ENCODE peak calls at places on chromosome 3, in eight cellular contexts. One of them, this sample, is unnamed.

GRCh38 chr3:98766924-98767323 is 3.8 kb downstream of the ST3GAL6 start:
- DNase-seq in colonic mucosa: no peak
- DNase-seq in fibroblast of lung: no peak
- DNase-seq in PC-3: no peak
- DNase-seq in ovary: no peak
- DNase-seq in IMR-90: no peak
- DNase-seq in sigmoid colon: no peak
- DNase-seq in SK-N-SH: no peak
- DNase-seq in this sample: no peak

GRCh38 chr3:36763850-36764703 is at the start of gene DCLK3:
- DNase-seq in ovary: no peak
- DNase-seq in fibroblast of lung: no peak
- DNase-seq in PC-3: no peak
- DNase-seq in sigmoid colon: no peak
- DNase-seq in colonic mucosa: no peak
- DNase-seq in IMR-90: no peak
- DNase-seq in SK-N-SH: peak
- DNase-seq in this sample: peak

GRCh38 chr3:69090021-69090420 is 5.3 kb downstream of the ARL6IP5 start:
- DNase-seq in fibroblast of lung: peak
- DNase-seq in SK-N-SH: no peak
- DNase-seq in IMR-90: peak
- DNase-seq in PC-3: peak
- DNase-seq in colonic mucosa: no peak
- DNase-seq in sigmoid colon: no peak
- DNase-seq in ovary: no peak
- DNase-seq in this sample: no peak

GRCh38 chr3:127417709-127418559 is 130.1 kb upstream of the PRR20G start:
- DNase-seq in ovary: no peak
- DNase-seq in fibroblast of lung: no peak
- DNase-seq in sigmoid colon: no peak
- DNase-seq in SK-N-SH: no peak
- DNase-seq in PC-3: no peak
- DNase-seq in IMR-90: no peak
- DNase-seq in colonic mucosa: peak
- DNase-seq in this sample: no peak

GRCh38 chr3:29140706-29141105 is 140.2 kb upstream of the RBMS3 start:
- DNase-seq in fibroblast of lung: peak
- DNase-seq in PC-3: no peak
- DNase-seq in colonic mucosa: no peak
- DNase-seq in sigmoid colon: no peak
- DNase-seq in SK-N-SH: no peak
- DNase-seq in ovary: peak
- DNase-seq in IMR-90: peak
- DNase-seq in this sample: no peak

GRCh38 chr3:25454411-25454927 is 26.4 kb downstream of the RARB start:
- DNase-seq in sigmoid colon: no peak
- DNase-seq in fibroblast of lung: no peak
- DNase-seq in IMR-90: no peak
- DNase-seq in colonic mucosa: no peak
- DNase-seq in PC-3: peak
- DNase-seq in ovary: no peak
- DNase-seq in SK-N-SH: no peak
- DNase-seq in this sample: no peak

GRCh38 chr3:127849368-127849767 is 27.1 kb upstream of the MGLL start:
- DNase-seq in ovary: no peak
- DNase-seq in PC-3: no peak
- DNase-seq in IMR-90: no peak
- DNase-seq in fibroblast of lung: no peak
- DNase-seq in colonic mucosa: no peak
- DNase-seq in SK-N-SH: no peak
- DNase-seq in sigmoid colon: no peak
- DNase-seq in this sample: no peak

GRCh38 chr3:9226326-9226725 is 23.1 kb downstream of the SRGAP3 start:
- DNase-seq in PC-3: peak
- DNase-seq in SK-N-SH: no peak
- DNase-seq in IMR-90: peak
- DNase-seq in sigmoid colon: no peak
- DNase-seq in fibroblast of lung: peak
- DNase-seq in ovary: peak
- DNase-seq in colonic mucosa: no peak
- DNase-seq in this sample: no peak

GRCh38 chr3:8760506-8760905 is 8.9 kb downstream of the OXTR start:
- DNase-seq in SK-N-SH: no peak
- DNase-seq in ovary: no peak
- DNase-seq in colonic mucosa: no peak
- DNase-seq in sigmoid colon: no peak
- DNase-seq in fibroblast of lung: no peak
- DNase-seq in IMR-90: no peak
- DNase-seq in PC-3: no peak
- DNase-seq in this sample: no peak

GRCh38 chr3:138092023-138092422 is 23.4 kb downstream of the DZIP1L start:
- DNase-seq in ovary: no peak
- DNase-seq in colonic mucosa: no peak
- DNase-seq in IMR-90: peak
- DNase-seq in SK-N-SH: no peak
- DNase-seq in sigmoid colon: no peak
- DNase-seq in PC-3: peak
- DNase-seq in fibroblast of lung: peak
- DNase-seq in this sample: no peak

GRCh38 chr3:189530822-189531221 is 100.4 kb upstream of the TP63 start:
- DNase-seq in ovary: no peak
- DNase-seq in sigmoid colon: no peak
- DNase-seq in PC-3: peak
- DNase-seq in SK-N-SH: no peak
- DNase-seq in colonic mucosa: no peak
- DNase-seq in fibroblast of lung: no peak
- DNase-seq in IMR-90: no peak
- DNase-seq in this sample: no peak

GRCh38 chr3:150751781-150752263 is 11.1 kb downstream of the SIAH2 start:
- DNase-seq in ovary: no peak
- DNase-seq in sigmoid colon: no peak
- DNase-seq in IMR-90: no peak
- DNase-seq in fibroblast of lung: no peak
- DNase-seq in colonic mucosa: peak
- DNase-seq in SK-N-SH: no peak
- DNase-seq in PC-3: peak
- DNase-seq in this sample: peak

DNA sequence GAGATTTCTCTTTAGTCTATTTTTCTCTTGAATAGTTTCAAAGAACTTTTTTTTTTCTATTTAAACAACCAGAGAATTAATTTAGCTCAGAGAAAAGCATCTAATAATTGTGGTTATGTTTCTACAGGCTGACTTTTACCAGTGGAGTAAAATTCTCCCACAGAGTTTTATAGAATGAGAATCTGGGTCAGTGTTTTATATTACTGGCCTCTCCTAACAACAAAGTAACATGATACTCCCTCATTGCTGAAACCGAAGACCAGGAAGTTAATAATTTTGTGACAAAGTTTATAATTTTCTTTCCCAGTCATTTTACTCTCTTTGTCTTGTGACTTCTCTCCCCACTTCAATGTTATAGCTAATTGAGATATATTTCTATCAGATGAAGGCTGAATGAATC is 946.9 kb downstream of the EPHA3 start:
- DNase-seq in fibroblast of lung: peak
- DNase-seq in colonic mucosa: no peak
- DNase-seq in sigmoid colon: no peak
- DNase-seq in PC-3: no peak
- DNase-seq in ovary: no peak
- DNase-seq in SK-N-SH: no peak
- DNase-seq in IMR-90: no peak
- DNase-seq in this sample: no peak
- TF ChIP-seq CTCF in fibroblast of lung: no peak
- TF ChIP-seq CTCF in colonic mucosa: no peak
- TF ChIP-seq CTCF in sigmoid colon: no peak
- TF ChIP-seq CTCF in PC-3: no peak
- TF ChIP-seq CTCF in ovary: no peak
- TF ChIP-seq CTCF in SK-N-SH: no peak
- TF ChIP-seq CTCF in IMR-90: no peak
- TF ChIP-seq CTCF in this sample: no peak

GRCh38 chr3:14000556-14000955 is 120.7 kb upstream of the WNT7A start:
- DNase-seq in SK-N-SH: no peak
- DNase-seq in PC-3: peak
- DNase-seq in colonic mucosa: no peak
- DNase-seq in IMR-90: no peak
- DNase-seq in sigmoid colon: no peak
- DNase-seq in ovary: no peak
- DNase-seq in fibroblast of lung: no peak
- DNase-seq in this sample: no peak
- H3K27ac ChIP-seq in SK-N-SH: no peak
- H3K27ac ChIP-seq in PC-3: peak
- H3K27ac ChIP-seq in colonic mucosa: no peak
- H3K27ac ChIP-seq in IMR-90: no peak
- H3K27ac ChIP-seq in sigmoid colon: no peak
- H3K27ac ChIP-seq in ovary: no peak
- H3K27ac ChIP-seq in fibroblast of lung: no peak
- H3K27ac ChIP-seq in this sample: no peak

GRCh38 chr3:193704431-193704830 is 111.4 kb downstream of the OPA1 start:
- DNase-seq in fibroblast of lung: no peak
- DNase-seq in SK-N-SH: no peak
- DNase-seq in sigmoid colon: no peak
- DNase-seq in ovary: no peak
- DNase-seq in colonic mucosa: no peak
- DNase-seq in IMR-90: no peak
- DNase-seq in PC-3: no peak
- DNase-seq in this sample: no peak

GRCh38 chr3:193702967-193703366 is 110.0 kb downstream of the OPA1 start:
- DNase-seq in PC-3: no peak
- DNase-seq in ovary: no peak
- DNase-seq in fibroblast of lung: peak
- DNase-seq in SK-N-SH: no peak
- DNase-seq in colonic mucosa: no peak
- DNase-seq in IMR-90: peak
- DNase-seq in sigmoid colon: no peak
- DNase-seq in this sample: no peak

DNA sequence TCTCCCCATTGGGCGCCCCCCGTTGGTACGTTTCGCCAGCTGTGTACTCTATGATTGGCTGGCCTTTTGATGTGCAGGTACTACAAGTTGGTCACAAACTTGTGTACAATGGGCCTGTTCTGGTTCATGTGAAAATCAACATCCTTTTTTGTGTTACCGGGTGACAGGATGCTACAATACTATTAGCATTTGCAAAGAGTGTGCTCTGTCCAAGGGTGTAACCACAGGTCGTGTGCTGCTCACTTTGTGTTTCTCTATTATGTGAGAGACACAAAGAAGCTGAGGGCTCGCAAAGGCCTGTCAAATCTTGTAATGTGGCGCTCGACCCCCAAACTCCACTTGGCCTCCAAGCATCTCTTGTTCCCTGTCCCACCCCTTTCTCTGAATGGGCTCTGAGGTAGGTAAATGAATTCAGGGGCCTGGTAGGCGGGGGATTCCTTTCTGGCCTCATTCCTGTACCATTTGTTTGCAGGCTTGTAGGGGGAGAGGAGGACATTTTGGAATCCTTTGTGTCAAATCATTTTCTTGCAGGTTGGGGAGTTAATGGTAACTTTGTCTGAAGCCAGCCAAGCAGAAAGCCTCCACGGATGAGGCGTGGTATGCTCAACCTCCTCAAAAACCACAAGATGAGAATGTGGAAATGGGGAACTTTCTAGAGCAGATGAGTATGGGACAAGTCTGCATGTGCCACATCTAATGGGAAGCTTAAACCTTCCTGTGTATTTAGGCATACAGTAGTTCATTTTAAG is 109.1 kb downstream of the OPA1 start:
- DNase-seq in sigmoid colon: no peak
- DNase-seq in PC-3: peak
- DNase-seq in IMR-90: peak
- DNase-seq in ovary: no peak
- DNase-seq in colonic mucosa: no peak
- DNase-seq in fibroblast of lung: no peak
- DNase-seq in SK-N-SH: no peak
- DNase-seq in this sample: no peak
- TF ChIP-seq CTCF in sigmoid colon: no peak
- TF ChIP-seq CTCF in PC-3: no peak
- TF ChIP-seq CTCF in IMR-90: no peak
- TF ChIP-seq CTCF in ovary: no peak
- TF ChIP-seq CTCF in colonic mucosa: no peak
- TF ChIP-seq CTCF in fibroblast of lung: no peak
- TF ChIP-seq CTCF in SK-N-SH: no peak
- TF ChIP-seq CTCF in this sample: no peak

GRCh38 chr3:32375596-32375930 is 16.1 kb upstream of the CMTM7 start:
- DNase-seq in sigmoid colon: no peak
- DNase-seq in SK-N-SH: no peak
- DNase-seq in colonic mucosa: no peak
- DNase-seq in IMR-90: no peak
- DNase-seq in fibroblast of lung: no peak
- DNase-seq in PC-3: no peak
- DNase-seq in ovary: no peak
- DNase-seq in this sample: no peak

GRCh38 chr3:32372213-32372490 is 19.5 kb upstream of the CMTM7 start:
- DNase-seq in colonic mucosa: no peak
- DNase-seq in ovary: no peak
- DNase-seq in SK-N-SH: no peak
- DNase-seq in sigmoid colon: no peak
- DNase-seq in IMR-90: no peak
- DNase-seq in fibroblast of lung: no peak
- DNase-seq in PC-3: no peak
- DNase-seq in this sample: no peak

GRCh38 chr3:32373844-32374243 is 17.8 kb upstream of the CMTM7 start:
- DNase-seq in IMR-90: no peak
- DNase-seq in fibroblast of lung: no peak
- DNase-seq in ovary: no peak
- DNase-seq in SK-N-SH: no peak
- DNase-seq in colonic mucosa: no peak
- DNase-seq in sigmoid colon: no peak
- DNase-seq in PC-3: no peak
- DNase-seq in this sample: no peak

GRCh38 chr3:32376098-32376497 is 15.6 kb upstream of the CMTM7 start:
- DNase-seq in ovary: no peak
- DNase-seq in SK-N-SH: no peak
- DNase-seq in colonic mucosa: no peak
- DNase-seq in fibroblast of lung: peak
- DNase-seq in sigmoid colon: no peak
- DNase-seq in IMR-90: peak
- DNase-seq in PC-3: peak
- DNase-seq in this sample: no peak

DNA sequence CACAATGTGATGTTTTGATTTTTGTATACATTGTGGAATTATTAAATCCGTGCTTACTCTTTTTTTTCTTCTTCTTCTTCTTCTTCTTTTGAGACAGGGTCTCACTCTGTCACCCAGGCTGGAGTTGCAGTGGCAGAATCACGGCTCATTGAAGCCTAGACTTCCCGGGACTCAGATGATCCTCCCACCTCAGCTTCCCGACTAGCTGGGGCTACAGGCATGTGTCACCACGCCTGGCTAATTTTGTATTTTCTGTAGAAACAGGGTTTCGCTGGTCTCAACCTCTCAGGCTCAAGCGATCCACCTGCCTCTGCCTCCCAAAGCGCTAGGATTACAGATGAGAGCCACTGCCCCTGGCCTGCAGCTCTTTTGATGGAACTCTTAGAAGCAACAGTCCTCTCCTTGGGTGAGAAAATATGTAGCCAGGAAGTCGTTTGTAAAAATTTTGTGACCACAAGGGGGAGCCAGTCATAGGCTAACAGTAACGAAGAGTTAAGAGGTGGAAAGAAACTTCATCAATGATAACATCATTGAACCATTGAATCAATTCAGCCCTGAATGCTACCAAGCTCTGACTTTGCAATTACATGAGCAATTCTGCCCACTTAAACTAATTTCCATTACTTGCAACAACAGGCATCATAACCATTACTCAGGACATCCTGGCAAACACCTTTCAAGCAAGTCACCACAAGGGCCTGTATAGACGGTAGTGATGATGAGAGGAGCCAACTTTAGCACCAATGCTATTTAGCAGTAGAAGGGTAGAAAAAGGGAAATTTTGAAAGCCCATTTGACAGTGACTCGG is 16.7 kb upstream of the CMTM7 start:
- DNase-seq in ovary: no peak
- DNase-seq in PC-3: peak
- DNase-seq in IMR-90: peak
- DNase-seq in colonic mucosa: peak
- DNase-seq in sigmoid colon: peak
- DNase-seq in SK-N-SH: peak
- DNase-seq in fibroblast of lung: peak
- DNase-seq in this sample: peak
- H3K27ac ChIP-seq in ovary: no peak
- H3K27ac ChIP-seq in PC-3: no peak
- H3K27ac ChIP-seq in IMR-90: no peak
- H3K27ac ChIP-seq in colonic mucosa: no peak
- H3K27ac ChIP-seq in sigmoid colon: no peak
- H3K27ac ChIP-seq in SK-N-SH: no peak
- H3K27ac ChIP-seq in fibroblast of lung: no peak
- H3K27ac ChIP-seq in this sample: no peak

This sample was measured in upper lobe of left lung.